ENCODE peak calls at places on chromosomes 3 and 15, in nine cellular contexts. M is heart left ventricle, K is tibial nerve, N is A549, P is esophagus muscularis mucosa, G is vagina, T is HCT116, B is right lobe of liver, V is suprapubic skin. E is an unnamed sample.

GRCh38 chr3:69240651-69241578 is 118.5 kb upstream of the LMOD3 start:
- DNase-seq in G (no peak), P (no peak), N (no peak), T (no peak), M (no peak), V (no peak), B (no peak), K (no peak), E (no peak)

GRCh38 chr15:29570121-29570930 is 251.9 kb downstream of the TJP1 start:
- DNase-seq in K (no peak), N (peak; percentile 20), M (no peak), G (no peak), T (no peak), V (no peak), B (peak; percentile 23), P (peak; percentile 29), E (no peak)

GRCh38 chr3:6542795-6543194 is 318.1 kb upstream of the GRM7 start:
- DNase-seq in B (no peak), V (no peak), G (no peak), N (no peak), T (no peak), K (no peak), M (no peak), P (no peak), E (no peak)

GRCh38 chr15:85541744-85542143 is 161.3 kb downstream of the AKAP13 start:
- DNase-seq in T (no peak), G (no peak), N (no peak), V (no peak), B (no peak), K (no peak), M (no peak), P (no peak), E (no peak)

GRCh38 chr3:187763850-187764648 is 18.8 kb upstream of the BCL6 start:
- DNase-seq in G (no peak), V (no peak), N (no peak), P (no peak), K (no peak), T (no peak), M (no peak), B (no peak), E (no peak)

GRCh38 chr3:136604961-136605360 is 147.2 kb downstream of the STAG1 start:
- DNase-seq in B (no peak), V (no peak), M (no peak), T (no peak), K (no peak), P (no peak), G (no peak), N (no peak), E (no peak)

GRCh38 chr3:196082471-196082971 is 631 bp upstream of the TFRC start:
- DNase-seq in N (no peak), M (no peak), P (no peak), G (no peak), B (no peak), V (no peak), K (no peak), T (no peak), E (no peak)

GRCh38 chr3:101202640-101203039 is 117.7 kb downstream of the IMPG2 start:
- DNase-seq in M (no peak), P (no peak), K (no peak), B (no peak), N (no peak), T (no peak), V (no peak), G (no peak), E (no peak)

GRCh38 chr15:41487376-41487775 is 6.3 kb upstream of the ITPKA start:
- DNase-seq in T (no peak), B (no peak), K (no peak), G (no peak), V (no peak), M (no peak), P (no peak), N (no peak), E (no peak)

GRCh38 chr15:50116477-50116876 is 2.6 kb downstream of the ATP8B4 start:
- DNase-seq in T (peak; percentile 34), M (no peak), V (no peak), B (no peak), G (no peak), P (no peak), K (no peak), N (peak; percentile 73), E (no peak)

GRCh38 chr15:72375846-72376581 is at the start of gene HEXA:
- DNase-seq in K (peak; percentile 99), V (peak; percentile 97), M (peak; percentile 98), P (peak; percentile 99), T (peak; percentile 81), G (peak; percentile 93), B (peak; percentile 96), N (peak; percentile 99), E (peak; percentile 99)

GRCh38 chr15:64191971-64192830 is 29.4 kb upstream of the PPIB start:
- DNase-seq in V (no peak), K (no peak), N (no peak), P (no peak), G (no peak), M (no peak), B (no peak), T (no peak), E (no peak)

GRCh38 chr3:170599083-170599482 is 13.2 kb upstream of the SLC7A14 start:
- DNase-seq in K (no peak), N (no peak), G (no peak), B (no peak), T (no peak), V (no peak), P (no peak), M (no peak), E (no peak)

GRCh38 chr15:100170280-100170654 is 171.5 kb downstream of the ADAMTS17 start:
- DNase-seq in V (no peak), B (no peak), P (no peak), N (no peak), K (no peak), G (no peak), T (no peak), M (no peak), E (no peak)

GRCh38 chr3:153443961-153444360 is 281.9 kb downstream of the RAP2B start:
- DNase-seq in G (no peak), P (no peak), M (no peak), T (peak; percentile 10), V (no peak), B (no peak), N (peak; percentile 26), K (no peak), E (no peak)

GRCh38 chr3:107520535-107520934 is 2.2 kb upstream of the BBX start:
- DNase-seq in G (no peak), T (no peak), N (no peak), K (no peak), P (no peak), B (no peak), M (no peak), V (no peak), E (no peak)

GRCh38 chr3:119550090-119550910 is 9.1 kb downstream of the CD80 start:
- DNase-seq in G (no peak), B (no peak), K (no peak), N (no peak), V (no peak), P (no peak), M (no peak), T (no peak), E (no peak)
- TF ChIP-seq POLR2A in G (no peak), B (no peak), K (no peak), N (no peak), V (no peak), P (no peak), M (no peak), T (no peak), E (no peak)

GRCh38 chr3:8767181-8767666 is 2.2 kb downstream of the OXTR start:
- DNase-seq in N (no peak), K (no peak), T (no peak), M (no peak), P (peak; percentile 85), G (no peak), B (no peak), V (no peak), E (no peak)
- TF ChIP-seq CTCF in N (no peak), K (no peak), T (no peak), M (no peak), P (no peak), G (no peak), B (no peak), V (no peak), E (no peak)

DNA sequence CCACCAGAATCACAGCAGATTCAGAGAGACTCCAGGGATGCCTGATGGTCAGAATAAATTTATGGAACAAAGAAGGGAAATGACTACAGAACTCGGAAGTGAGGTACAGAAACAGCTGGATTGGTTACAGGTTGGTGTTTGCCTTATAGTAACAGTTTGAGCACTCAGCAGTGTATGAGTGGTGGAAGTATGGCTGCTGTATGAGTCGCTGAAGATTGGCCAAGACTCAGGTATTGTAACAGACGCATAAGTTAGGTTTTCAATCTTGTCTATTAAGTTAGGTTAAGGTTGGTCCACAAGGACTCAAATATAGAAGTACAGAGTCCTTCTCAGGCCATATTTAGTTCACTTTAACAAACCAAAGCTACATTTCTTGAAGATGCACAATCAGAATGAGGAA is 33.1 kb downstream of the ATP13A5 start:
- DNase-seq in K (no peak), P (no peak), N (no peak), V (no peak), B (no peak), T (no peak), M (no peak), G (no peak), E (no peak)
- H3K27ac ChIP-seq in K (no peak overlapping the region), P (no peak overlapping the region), N (no peak overlapping the region), V (no peak overlapping the region), B (no peak overlapping the region), T (no peak overlapping the region), M (no peak overlapping the region), G (no peak overlapping the region), E (no peak overlapping the region)

GRCh38 chr3:134362221-134362620 is 12.0 kb downstream of the AMOTL2 start:
- DNase-seq in M (no peak), G (no peak), P (no peak), V (peak; percentile 44), T (no peak), K (no peak), N (no peak), B (no peak), E (no peak)
- TF ChIP-seq POLR2A in M (no peak), G (no peak), P (no peak), V (no peak), T (no peak), K (no peak), N (no peak), B (no peak), E (no peak)

GRCh38 chr15:90932660-90932991 is 277 bp upstream of the HDDC3 start:
- DNase-seq in V (no peak), G (no peak), T (no peak), N (no peak), K (no peak), B (no peak), M (no peak), P (no peak), E (no peak)
- TF ChIP-seq CTCF in V (no peak), G (no peak), T (no peak), N (peak; percentile 3), K (no peak), B (no peak), M (no peak), P (no peak), E (no peak)

E was measured in ovary.